ENCODE peak calls at places on chromosomes 2 and 18, in four cellular contexts. One of them, this sample, is unnamed.

GRCh38 chr2:102789349-102790085 is 27.7 kb downstream of the TMEM182 start:
- DNase-seq in CD4-positive, alpha-beta T cell: no peak
- DNase-seq in T-helper 1 cell: no peak
- DNase-seq in GM06990: no peak
- DNase-seq in this sample: no peak

GRCh38 chr2:241559489-241560180 is 1.1 kb downstream of the BOK start:
- DNase-seq in CD4-positive, alpha-beta T cell: no peak
- DNase-seq in T-helper 1 cell: no peak
- DNase-seq in GM06990: no peak
- DNase-seq in this sample: no peak

GRCh38 chr2:208222351-208222750 is 32.5 kb downstream of the IDH1 start:
- DNase-seq in GM06990: no peak
- DNase-seq in CD4-positive, alpha-beta T cell: no peak
- DNase-seq in T-helper 1 cell: no peak
- DNase-seq in this sample: no peak

GRCh38 chr2:44063007-44063406 is 67.2 kb upstream of the LRPPRC start:
- DNase-seq in T-helper 1 cell: no peak
- DNase-seq in CD4-positive, alpha-beta T cell: no peak
- DNase-seq in GM06990: no peak
- DNase-seq in this sample: no peak

GRCh38 chr18:24633121-24633520 is 172.7 kb downstream of the HRH4 start:
- DNase-seq in CD4-positive, alpha-beta T cell: no peak
- DNase-seq in GM06990: no peak
- DNase-seq in T-helper 1 cell: no peak
- DNase-seq in this sample: no peak

GRCh38 chr2:3280683-3281520 is 96.7 kb downstream of the EIPR1 start:
- DNase-seq in T-helper 1 cell: no peak
- DNase-seq in GM06990: no peak
- DNase-seq in CD4-positive, alpha-beta T cell: no peak
- DNase-seq in this sample: no peak

GRCh38 chr2:195037072-195037471 is 620.0 kb upstream of the SLC39A10 start:
- DNase-seq in T-helper 1 cell: no peak
- DNase-seq in GM06990: no peak
- DNase-seq in CD4-positive, alpha-beta T cell: no peak
- DNase-seq in this sample: no peak

GRCh38 chr18:56148373-56148772 is 490.0 kb downstream of the TXNL1 start:
- DNase-seq in CD4-positive, alpha-beta T cell: no peak
- DNase-seq in GM06990: no peak
- DNase-seq in T-helper 1 cell: no peak
- DNase-seq in this sample: peak; percentile 41

GRCh38 chr2:181178823-181179412 is 198.5 kb downstream of the UBE2E3 start:
- DNase-seq in CD4-positive, alpha-beta T cell: no peak
- DNase-seq in GM06990: no peak
- DNase-seq in T-helper 1 cell: peak; percentile 74
- DNase-seq in this sample: peak; percentile 41

GRCh38 chr18:7600528-7601248 is 33.6 kb downstream of the PTPRM start:
- DNase-seq in GM06990: no peak
- DNase-seq in T-helper 1 cell: no peak
- DNase-seq in CD4-positive, alpha-beta T cell: no peak
- DNase-seq in this sample: no peak

GRCh38 chr18:74418023-74418422 is 39.1 kb downstream of the DIPK1C start:
- DNase-seq in CD4-positive, alpha-beta T cell: no peak
- DNase-seq in T-helper 1 cell: no peak
- DNase-seq in GM06990: no peak
- DNase-seq in this sample: no peak

GRCh38 chr2:181239400-181239799 is 217.8 kb upstream of the ITGA4 start:
- DNase-seq in T-helper 1 cell: no peak
- DNase-seq in CD4-positive, alpha-beta T cell: no peak
- DNase-seq in GM06990: no peak
- DNase-seq in this sample: no peak

GRCh38 chr2:97730245-97730644 is 16.9 kb downstream of the ZAP70 start:
- DNase-seq in GM06990: no peak
- DNase-seq in T-helper 1 cell: no peak
- DNase-seq in CD4-positive, alpha-beta T cell: no peak
- DNase-seq in this sample: no peak

GRCh38 chr2:3201296-3201695 is 176.3 kb downstream of the EIPR1 start:
- DNase-seq in T-helper 1 cell: no peak
- DNase-seq in GM06990: no peak
- DNase-seq in CD4-positive, alpha-beta T cell: no peak
- DNase-seq in this sample: no peak

GRCh38 chr2:46024146-46024779 is 272.9 kb upstream of the EPAS1 start:
- DNase-seq in CD4-positive, alpha-beta T cell: no peak
- DNase-seq in GM06990: no peak
- DNase-seq in T-helper 1 cell: no peak
- DNase-seq in this sample: no peak

GRCh38 chr2:122078451-122078850 is 323.0 kb downstream of the TSN start:
- DNase-seq in T-helper 1 cell: no peak
- DNase-seq in CD4-positive, alpha-beta T cell: no peak
- DNase-seq in GM06990: no peak
- DNase-seq in this sample: no peak

GRCh38 chr2:47559079-47559684 is 156.2 kb downstream of the MSH2 start:
- DNase-seq in T-helper 1 cell: no peak
- DNase-seq in CD4-positive, alpha-beta T cell: no peak
- DNase-seq in GM06990: no peak
- DNase-seq in this sample: no peak

GRCh38 chr2:1969701-1970015 is 225.3 kb upstream of the PXDN start:
- DNase-seq in GM06990: no peak
- DNase-seq in CD4-positive, alpha-beta T cell: no peak
- DNase-seq in T-helper 1 cell: no peak
- DNase-seq in this sample: no peak

GRCh38 chr2:112749755-112750559 is 14.5 kb downstream of the CKAP2L start:
- DNase-seq in GM06990: peak; percentile 39
- DNase-seq in CD4-positive, alpha-beta T cell: peak; percentile 73
- DNase-seq in T-helper 1 cell: peak; percentile 81
- DNase-seq in this sample: peak; percentile 82

GRCh38 chr2:158781562-158781961 is 13.6 kb upstream of the DAPL1 start:
- DNase-seq in CD4-positive, alpha-beta T cell: no peak
- DNase-seq in GM06990: no peak
- DNase-seq in T-helper 1 cell: no peak
- DNase-seq in this sample: peak; percentile 42

GRCh38 chr18:26617151-26617554 is 68.8 kb upstream of the KCTD1 start:
- DNase-seq in CD4-positive, alpha-beta T cell: no peak
- DNase-seq in GM06990: no peak
- DNase-seq in T-helper 1 cell: no peak
- DNase-seq in this sample: no peak

GRCh38 chr2:127951031-127951430 is 65.3 kb upstream of the AMMECR1L start:
- DNase-seq in GM06990: no peak
- DNase-seq in CD4-positive, alpha-beta T cell: no peak
- DNase-seq in T-helper 1 cell: no peak
- DNase-seq in this sample: no peak

GRCh38 chr2:223852281-223852795 is 15.0 kb upstream of the AP1S3 start:
- DNase-seq in CD4-positive, alpha-beta T cell: no peak
- DNase-seq in T-helper 1 cell: no peak
- DNase-seq in GM06990: no peak
- DNase-seq in this sample: no peak

GRCh38 chr2:9108210-9108967 is 98.2 kb upstream of the ASAP2 start:
- DNase-seq in CD4-positive, alpha-beta T cell: no peak
- DNase-seq in GM06990: no peak
- DNase-seq in T-helper 1 cell: no peak
- DNase-seq in this sample: no peak

GRCh38 chr2:53217250-53217649 is 550.4 kb upstream of the CHAC2 start:
- DNase-seq in CD4-positive, alpha-beta T cell: no peak
- DNase-seq in GM06990: no peak
- DNase-seq in T-helper 1 cell: no peak
- DNase-seq in this sample: no peak

GRCh38 chr18:6109743-6110142 is 214.4 kb upstream of the TMEM200C start:
- DNase-seq in GM06990: no peak
- DNase-seq in CD4-positive, alpha-beta T cell: no peak
- DNase-seq in T-helper 1 cell: no peak
- DNase-seq in this sample: no peak

GRCh38 chr2:151552287-151552686 is 142.6 kb downstream of the RIF1 start:
- DNase-seq in GM06990: no peak
- DNase-seq in T-helper 1 cell: no peak
- DNase-seq in CD4-positive, alpha-beta T cell: no peak
- DNase-seq in this sample: no peak

GRCh38 chr2:220215785-220216184 is 588.4 kb downstream of the SLC4A3 start:
- DNase-seq in CD4-positive, alpha-beta T cell: no peak
- DNase-seq in T-helper 1 cell: no peak
- DNase-seq in GM06990: no peak
- DNase-seq in this sample: no peak

This sample was measured in OCI-M1.